ENCODE peak calls at places on chromosomes 6 and 20, in seven cellular contexts. One of them, this sample, is unnamed.
A peak's percentile ranks its signal among the peaks of the same experiment; 100 is the strongest.

GRCh38 chr6:98525860-98526259 is 308.5 kb upstream of the POU3F2 start:
- DNase-seq in lower leg skin: no peak
- DNase-seq in adrenal gland: no peak
- DNase-seq in breast epithelium: no peak
- DNase-seq in gastrocnemius medialis: no peak
- DNase-seq in A549: no peak
- DNase-seq in heart left ventricle: no peak
- DNase-seq in this sample: no peak

GRCh38 chr6:131657630-131658111 is 20.6 kb downstream of the ENPP3 start:
- DNase-seq in lower leg skin: no peak
- DNase-seq in adrenal gland: no peak
- DNase-seq in breast epithelium: no peak
- DNase-seq in gastrocnemius medialis: no peak
- DNase-seq in A549: no peak
- DNase-seq in heart left ventricle: no peak
- DNase-seq in this sample: no peak

GRCh38 chr6:13436691-13437568 is 50.5 kb downstream of the GFOD1 start:
- DNase-seq in lower leg skin: peak; percentile 31
- DNase-seq in adrenal gland: no peak
- DNase-seq in breast epithelium: no peak
- DNase-seq in gastrocnemius medialis: no peak
- DNase-seq in A549: no peak
- DNase-seq in heart left ventricle: no peak
- DNase-seq in this sample: no peak

GRCh38 chr6:109922851-109923250 is 55.3 kb upstream of the GPR6 start:
- DNase-seq in lower leg skin: peak; percentile 2
- DNase-seq in adrenal gland: no peak
- DNase-seq in breast epithelium: no peak
- DNase-seq in gastrocnemius medialis: no peak
- DNase-seq in A549: no peak
- DNase-seq in heart left ventricle: no peak
- DNase-seq in this sample: no peak

GRCh38 chr6:42555477-42556457 is 8.1 kb upstream of the UBR2 start:
- DNase-seq in lower leg skin: no peak
- DNase-seq in adrenal gland: no peak
- DNase-seq in breast epithelium: no peak
- DNase-seq in gastrocnemius medialis: no peak
- DNase-seq in A549: no peak
- DNase-seq in heart left ventricle: no peak
- DNase-seq in this sample: no peak

GRCh38 chr20:4266183-4266582 is 250.8 kb upstream of the RNF24 start:
- DNase-seq in lower leg skin: no peak
- DNase-seq in adrenal gland: no peak
- DNase-seq in breast epithelium: no peak
- DNase-seq in gastrocnemius medialis: no peak
- DNase-seq in A549: no peak
- DNase-seq in heart left ventricle: no peak
- DNase-seq in this sample: no peak

GRCh38 chr20:36051318-36052116 is 83.1 kb downstream of the CNBD2 start:
- DNase-seq in lower leg skin: no peak
- DNase-seq in adrenal gland: no peak
- DNase-seq in breast epithelium: no peak
- DNase-seq in gastrocnemius medialis: no peak
- DNase-seq in A549: no peak
- DNase-seq in heart left ventricle: no peak
- DNase-seq in this sample: no peak

GRCh38 chr6:41288025-41288777 is 1.7 kb upstream of the TREM1 start:
- DNase-seq in lower leg skin: no peak
- DNase-seq in adrenal gland: no peak
- DNase-seq in breast epithelium: no peak
- DNase-seq in gastrocnemius medialis: no peak
- DNase-seq in A549: no peak
- DNase-seq in heart left ventricle: no peak
- DNase-seq in this sample: no peak

GRCh38 chr6:129402244-129402643 is 307.7 kb downstream of the ARHGAP18 start:
- DNase-seq in lower leg skin: no peak
- DNase-seq in adrenal gland: peak; percentile 67
- DNase-seq in breast epithelium: no peak
- DNase-seq in gastrocnemius medialis: no peak
- DNase-seq in A549: no peak
- DNase-seq in heart left ventricle: no peak
- DNase-seq in this sample: no peak

GRCh38 chr6:107554918-107555317 is 65.0 kb downstream of the SOBP start:
- DNase-seq in lower leg skin: no peak
- DNase-seq in adrenal gland: no peak
- DNase-seq in breast epithelium: no peak
- DNase-seq in gastrocnemius medialis: no peak
- DNase-seq in A549: no peak
- DNase-seq in heart left ventricle: no peak
- DNase-seq in this sample: no peak

GRCh38 chr6:149851461-149851860 is 12.7 kb downstream of the LRP11 start:
- DNase-seq in lower leg skin: no peak
- DNase-seq in adrenal gland: no peak
- DNase-seq in breast epithelium: no peak
- DNase-seq in gastrocnemius medialis: no peak
- DNase-seq in A549: no peak
- DNase-seq in heart left ventricle: no peak
- DNase-seq in this sample: no peak

GRCh38 chr20:62047666-62048345 is 17.9 kb downstream of the TAF4 start:
- DNase-seq in lower leg skin: no peak
- DNase-seq in adrenal gland: peak; percentile 10
- DNase-seq in breast epithelium: no peak
- DNase-seq in gastrocnemius medialis: peak; percentile 3
- DNase-seq in A549: no peak
- DNase-seq in heart left ventricle: peak; percentile 46
- DNase-seq in this sample: peak; percentile 50

GRCh38 chr6:137387365-137387764 is 106.8 kb downstream of the OLIG3 start:
- DNase-seq in lower leg skin: no peak
- DNase-seq in adrenal gland: no peak
- DNase-seq in breast epithelium: no peak
- DNase-seq in gastrocnemius medialis: no peak
- DNase-seq in A549: no peak
- DNase-seq in heart left ventricle: no peak
- DNase-seq in this sample: no peak

GRCh38 chr6:92777146-92777740 is 642.1 kb downstream of the EPHA7 start:
- DNase-seq in lower leg skin: no peak
- DNase-seq in adrenal gland: no peak
- DNase-seq in breast epithelium: no peak
- DNase-seq in gastrocnemius medialis: no peak
- DNase-seq in A549: no peak
- DNase-seq in heart left ventricle: no peak
- DNase-seq in this sample: no peak

GRCh38 chr6:142934190-142934589 is 10.8 kb downstream of the HIVEP2 start:
- DNase-seq in lower leg skin: no peak
- DNase-seq in adrenal gland: no peak
- DNase-seq in breast epithelium: no peak
- DNase-seq in gastrocnemius medialis: no peak
- DNase-seq in A549: no peak
- DNase-seq in heart left ventricle: no peak
- DNase-seq in this sample: no peak

GRCh38 chr6:90296346-90297123 is at the start of gene BACH2:
- DNase-seq in lower leg skin: peak; percentile 97
- DNase-seq in adrenal gland: peak; percentile 92
- DNase-seq in breast epithelium: peak; percentile 87
- DNase-seq in gastrocnemius medialis: peak; percentile 85
- DNase-seq in A549: peak; percentile 52
- DNase-seq in heart left ventricle: peak; percentile 91
- DNase-seq in this sample: peak; percentile 95

GRCh38 chr6:90294989-90295853 is 1.4 kb downstream of the BACH2 start:
- DNase-seq in lower leg skin: peak; percentile 87
- DNase-seq in adrenal gland: peak; percentile 29
- DNase-seq in breast epithelium: no peak
- DNase-seq in gastrocnemius medialis: peak; percentile 59
- DNase-seq in A549: no peak
- DNase-seq in heart left ventricle: peak; percentile 77
- DNase-seq in this sample: peak; percentile 72

GRCh38 chr6:90297124-90297865 is 652 bp upstream of the BACH2 start:
- DNase-seq in lower leg skin: no peak
- DNase-seq in adrenal gland: no peak
- DNase-seq in breast epithelium: no peak
- DNase-seq in gastrocnemius medialis: peak; percentile 28
- DNase-seq in A549: no peak
- DNase-seq in heart left ventricle: no peak
- DNase-seq in this sample: no peak

GRCh38 chr6:90294614-90294988 is 2.0 kb downstream of the BACH2 start:
- DNase-seq in lower leg skin: no peak
- DNase-seq in adrenal gland: no peak
- DNase-seq in breast epithelium: no peak
- DNase-seq in gastrocnemius medialis: peak; percentile 57
- DNase-seq in A549: no peak
- DNase-seq in heart left ventricle: no peak
- DNase-seq in this sample: no peak

GRCh38 chr6:90295854-90296345 is 743 bp downstream of the BACH2 start:
- DNase-seq in lower leg skin: peak; percentile 93
- DNase-seq in adrenal gland: peak; percentile 60
- DNase-seq in breast epithelium: peak; percentile 52
- DNase-seq in gastrocnemius medialis: peak; percentile 83
- DNase-seq in A549: peak; percentile 8
- DNase-seq in heart left ventricle: peak; percentile 84
- DNase-seq in this sample: peak; percentile 88
- TF ChIP-seq POLR2A in lower leg skin: no peak
- TF ChIP-seq POLR2A in adrenal gland: no peak
- TF ChIP-seq POLR2A in breast epithelium: no peak
- TF ChIP-seq POLR2A in gastrocnemius medialis: peak; percentile 88
- TF ChIP-seq POLR2A in A549: no peak
- TF ChIP-seq POLR2A in heart left ventricle: no peak
- TF ChIP-seq POLR2A in this sample: no peak

DNA sequence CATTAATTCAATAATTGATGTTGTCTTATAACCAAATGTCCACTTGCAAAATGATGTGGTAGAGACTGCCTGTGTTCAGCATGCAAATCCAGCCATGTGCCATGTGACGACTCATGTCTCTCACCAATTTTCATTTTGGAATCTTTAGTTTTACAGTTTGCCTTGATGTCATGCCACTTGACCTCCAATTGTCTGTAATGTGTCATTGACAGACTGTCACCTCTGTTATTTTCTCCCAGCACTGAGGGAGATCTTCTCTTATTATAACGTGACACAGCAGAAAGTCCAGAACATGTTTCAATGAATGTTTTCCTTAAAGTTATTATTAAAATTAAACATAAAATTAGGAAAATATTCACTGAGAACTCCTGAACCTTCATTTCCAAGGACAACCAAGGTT is 56.7 kb downstream of the LAMA4 start:
- DNase-seq in lower leg skin: no peak
- DNase-seq in adrenal gland: no peak
- DNase-seq in breast epithelium: no peak
- DNase-seq in gastrocnemius medialis: no peak
- DNase-seq in A549: no peak
- DNase-seq in heart left ventricle: no peak
- DNase-seq in this sample: no peak
- TF ChIP-seq POLR2A in lower leg skin: no peak
- TF ChIP-seq POLR2A in adrenal gland: no peak
- TF ChIP-seq POLR2A in breast epithelium: no peak
- TF ChIP-seq POLR2A in gastrocnemius medialis: no peak
- TF ChIP-seq POLR2A in A549: no peak
- TF ChIP-seq POLR2A in heart left ventricle: no peak
- TF ChIP-seq POLR2A in this sample: no peak

GRCh38 chr6:108581237-108581931 is 20.7 kb downstream of the FOXO3 start:
- DNase-seq in lower leg skin: peak; percentile 90
- DNase-seq in adrenal gland: peak; percentile 32
- DNase-seq in breast epithelium: no peak
- DNase-seq in gastrocnemius medialis: peak; percentile 86
- DNase-seq in A549: no peak
- DNase-seq in heart left ventricle: no peak
- DNase-seq in this sample: peak; percentile 85
- TF ChIP-seq POLR2A in lower leg skin: no peak
- TF ChIP-seq POLR2A in adrenal gland: no peak
- TF ChIP-seq POLR2A in breast epithelium: no peak
- TF ChIP-seq POLR2A in gastrocnemius medialis: peak; percentile 33
- TF ChIP-seq POLR2A in A549: no peak
- TF ChIP-seq POLR2A in heart left ventricle: no peak
- TF ChIP-seq POLR2A in this sample: no peak

GRCh38 chr20:44041001-44041400 is 126.3 kb downstream of the TOX2 start:
- DNase-seq in lower leg skin: peak; percentile 70
- DNase-seq in adrenal gland: no peak
- DNase-seq in breast epithelium: no peak
- DNase-seq in gastrocnemius medialis: no peak
- DNase-seq in A549: no peak
- DNase-seq in heart left ventricle: no peak
- DNase-seq in this sample: peak; percentile 8
- TF ChIP-seq POLR2A in lower leg skin: no peak
- TF ChIP-seq POLR2A in adrenal gland: no peak
- TF ChIP-seq POLR2A in breast epithelium: no peak
- TF ChIP-seq POLR2A in gastrocnemius medialis: no peak
- TF ChIP-seq POLR2A in A549: no peak
- TF ChIP-seq POLR2A in heart left ventricle: no peak
- TF ChIP-seq POLR2A in this sample: no peak

GRCh38 chr20:49513531-49513930 is 31.1 kb upstream of the KCNB1 start:
- DNase-seq in lower leg skin: no peak
- DNase-seq in adrenal gland: no peak
- DNase-seq in breast epithelium: no peak
- DNase-seq in gastrocnemius medialis: no peak
- DNase-seq in A549: no peak
- DNase-seq in heart left ventricle: no peak
- DNase-seq in this sample: no peak
- TF ChIP-seq POLR2A in lower leg skin: no peak
- TF ChIP-seq POLR2A in adrenal gland: no peak
- TF ChIP-seq POLR2A in breast epithelium: no peak
- TF ChIP-seq POLR2A in gastrocnemius medialis: no peak
- TF ChIP-seq POLR2A in A549: no peak
- TF ChIP-seq POLR2A in heart left ventricle: no peak
- TF ChIP-seq POLR2A in this sample: no peak

GRCh38 chr6:29724937-29725869 is 2.0 kb downstream of the HLA-F start:
- DNase-seq in lower leg skin: peak; percentile 77
- DNase-seq in adrenal gland: no peak
- DNase-seq in breast epithelium: no peak
- DNase-seq in gastrocnemius medialis: no peak
- DNase-seq in A549: no peak
- DNase-seq in heart left ventricle: no peak
- DNase-seq in this sample: no peak

GRCh38 chr6:29728173-29728879 is 5.1 kb downstream of the HLA-F start:
- DNase-seq in lower leg skin: peak; percentile 18
- DNase-seq in adrenal gland: no peak
- DNase-seq in breast epithelium: no peak
- DNase-seq in gastrocnemius medialis: no peak
- DNase-seq in A549: no peak
- DNase-seq in heart left ventricle: no peak
- DNase-seq in this sample: no peak

GRCh38 chr6:29727637-29728036 is 4.4 kb downstream of the HLA-F start:
- DNase-seq in lower leg skin: peak; percentile 36
- DNase-seq in adrenal gland: no peak
- DNase-seq in breast epithelium: no peak
- DNase-seq in gastrocnemius medialis: no peak
- DNase-seq in A549: no peak
- DNase-seq in heart left ventricle: no peak
- DNase-seq in this sample: no peak

GRCh38 chr6:29725981-29726380 is 2.7 kb downstream of the HLA-F start:
- DNase-seq in lower leg skin: peak; percentile 46
- DNase-seq in adrenal gland: no peak
- DNase-seq in breast epithelium: no peak
- DNase-seq in gastrocnemius medialis: no peak
- DNase-seq in A549: no peak
- DNase-seq in heart left ventricle: no peak
- DNase-seq in this sample: no peak

DNA sequence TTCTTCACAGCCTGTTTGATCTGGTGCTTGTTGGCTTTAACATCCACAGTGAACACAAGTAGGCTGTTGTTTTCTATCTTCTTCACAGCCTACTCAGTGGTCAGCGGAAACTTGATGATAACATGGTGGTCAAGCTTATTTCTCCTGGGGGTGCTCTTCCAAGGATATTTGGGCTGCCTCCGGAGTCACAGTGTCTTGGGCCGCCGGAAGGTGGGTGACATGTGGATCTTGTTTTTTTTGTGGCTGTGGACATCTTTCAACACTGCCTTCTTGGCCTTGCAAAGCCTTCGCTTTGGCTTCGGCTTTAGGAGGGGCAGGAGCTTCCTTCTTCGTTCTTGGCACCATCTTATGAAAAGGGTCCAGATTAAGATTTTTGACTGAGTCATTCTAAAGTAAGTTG is 3.6 kb downstream of the HLA-F start:
- DNase-seq in lower leg skin: peak; percentile 53
- DNase-seq in adrenal gland: no peak
- DNase-seq in breast epithelium: no peak
- DNase-seq in gastrocnemius medialis: no peak
- DNase-seq in A549: no peak
- DNase-seq in heart left ventricle: no peak
- DNase-seq in this sample: no peak
- TF ChIP-seq POLR2A in lower leg skin: no peak
- TF ChIP-seq POLR2A in adrenal gland: no peak
- TF ChIP-seq POLR2A in breast epithelium: no peak
- TF ChIP-seq POLR2A in gastrocnemius medialis: no peak
- TF ChIP-seq POLR2A in A549: no peak
- TF ChIP-seq POLR2A in heart left ventricle: no peak
- TF ChIP-seq POLR2A in this sample: no peak

This sample was measured in sigmoid colon.